ENCODE peak calls at places on chromosomes 5 and 9, in six cellular contexts. Y is HCT116; B is uterus; V is activated CD8-positive, alpha-beta T cell treated with anti-CD3 and anti-CD28 coated beads for 36 hours; D is AG09309; Z is upper lobe of right lung. X is an unnamed sample.

GRCh38 chr9:93068956-93069355 is 10.5 kb downstream of the SUSD3 start:
- DNase-seq in Z (no peak), Y (no peak), V (no peak), D (no peak), B (no peak), X (no peak)

GRCh38 chr5:53397845-53398244 is 82.6 kb upstream of the FST start:
- DNase-seq in B (no peak), Y (peak; percentile 18), V (no peak), Z (no peak), D (peak; percentile 38), X (no peak)

GRCh38 chr5:41925555-41925946 is 470 bp downstream of the FBXO4 start:
- DNase-seq in V (peak; percentile 40), Z (no peak), B (peak; percentile 39), D (no peak), Y (no peak), X (peak; percentile 14)

GRCh38 chr9:14993061-14993800 is 83.0 kb upstream of the FREM1 start:
- DNase-seq in V (peak; percentile 30), Z (peak; percentile 91), D (peak; percentile 2), B (peak; percentile 89), Y (no peak), X (peak; percentile 73)

GRCh38 chr5:132479073-132479811 is 11.3 kb downstream of the IRF1 start:
- DNase-seq in B (no peak), Z (no peak), D (no peak), V (peak; percentile 9), Y (no peak), X (no peak)

GRCh38 chr5:142584843-142585242 is 101.0 kb downstream of the FGF1 start:
- DNase-seq in Y (no peak), B (no peak), V (no peak), D (no peak), Z (no peak), X (no peak)

GRCh38 chr5:61702784-61703183 is 370.7 kb downstream of the ZSWIM6 start:
- DNase-seq in Y (no peak), Z (no peak), V (no peak), D (no peak), B (no peak), X (no peak)

GRCh38 chr5:63306909-63307308 is 655.3 kb downstream of the HTR1A start:
- DNase-seq in D (no peak), B (no peak), V (no peak), Y (no peak), Z (no peak), X (no peak)

GRCh38 chr5:94223231-94223630 is 395.2 kb downstream of the KIAA0825 start:
- DNase-seq in B (no peak), D (no peak), Z (no peak), Y (no peak), V (no peak), X (no peak)

GRCh38 chr5:14144586-14145355 is 1.6 kb downstream of the TRIO start:
- DNase-seq in V (peak; percentile 48), Z (peak; percentile 87), B (peak; percentile 55), D (no peak), Y (peak; percentile 52), X (peak; percentile 35)

GRCh38 chr9:26548766-26549290 is 343.8 kb downstream of the CAAP1 start:
- DNase-seq in D (no peak), B (no peak), Y (no peak), Z (no peak), V (no peak), X (no peak)

GRCh38 chr9:133375116-133375723 is 640 bp downstream of the SURF4 start:
- DNase-seq in B (no peak), D (no peak), Y (no peak), V (peak; percentile 32), Z (no peak), X (no peak)

GRCh38 chr9:130931508-130932150 is 7.4 kb downstream of the FIBCD1 start:
- DNase-seq in Z (no peak), Y (no peak), D (no peak), V (no peak), B (no peak), X (no peak)

GRCh38 chr5:147168578-147169327 is 66.1 kb upstream of the STK32A start:
- DNase-seq in Y (no peak), B (no peak), V (no peak), D (no peak), Z (no peak), X (no peak)

GRCh38 chr9:109653470-109653869 is 126.5 kb upstream of the PALM2AKAP2 start:
- DNase-seq in V (no peak), Y (no peak), D (no peak), Z (no peak), B (no peak), X (no peak)

GRCh38 chr5:142422426-142422825 is 97.6 kb upstream of the SPRY4 start:
- DNase-seq in Y (no peak), B (no peak), D (peak; percentile 42), Z (no peak), V (no peak), X (no peak)

GRCh38 chr5:151034422-151035379 is 14.3 kb downstream of the GPX3 start:
- DNase-seq in Y (no peak), B (no peak), V (no peak), D (no peak), Z (no peak), X (no peak)

GRCh38 chr5:116947691-116948528 is 373.3 kb upstream of the SEMA6A start:
- DNase-seq in V (peak; percentile 74), Y (peak; percentile 80), D (no peak), B (no peak), Z (peak; percentile 75), X (peak; percentile 35)

GRCh38 chr5:112002368-112002767 is 245.4 kb upstream of the NREP start:
- DNase-seq in Z (no peak), D (no peak), B (no peak), Y (no peak), V (no peak), X (no peak)

GRCh38 chr5:137753986-137754235 is 252 bp downstream of the HNRNPA0 start:
- DNase-seq in D (no peak), Y (no peak), V (no peak), B (no peak), Z (no peak), X (no peak)

GRCh38 chr9:534886-535285 is 306.6 kb upstream of the DMRT1 start:
- DNase-seq in Z (no peak), D (no peak), B (no peak), V (no peak), Y (no peak), X (no peak)

GRCh38 chr9:99181621-99182020 is 40.1 kb downstream of the ALG2 start:
- DNase-seq in V (peak; percentile 74), D (no peak), Y (no peak), Z (no peak), B (no peak), X (no peak)

GRCh38 chr5:137498301-137498735 is 808 bp downstream of the SPOCK1 start:
- DNase-seq in B (peak; percentile 24), Z (peak; percentile 63), D (no peak), V (no peak), Y (no peak), X (peak; percentile 22)

DNA sequence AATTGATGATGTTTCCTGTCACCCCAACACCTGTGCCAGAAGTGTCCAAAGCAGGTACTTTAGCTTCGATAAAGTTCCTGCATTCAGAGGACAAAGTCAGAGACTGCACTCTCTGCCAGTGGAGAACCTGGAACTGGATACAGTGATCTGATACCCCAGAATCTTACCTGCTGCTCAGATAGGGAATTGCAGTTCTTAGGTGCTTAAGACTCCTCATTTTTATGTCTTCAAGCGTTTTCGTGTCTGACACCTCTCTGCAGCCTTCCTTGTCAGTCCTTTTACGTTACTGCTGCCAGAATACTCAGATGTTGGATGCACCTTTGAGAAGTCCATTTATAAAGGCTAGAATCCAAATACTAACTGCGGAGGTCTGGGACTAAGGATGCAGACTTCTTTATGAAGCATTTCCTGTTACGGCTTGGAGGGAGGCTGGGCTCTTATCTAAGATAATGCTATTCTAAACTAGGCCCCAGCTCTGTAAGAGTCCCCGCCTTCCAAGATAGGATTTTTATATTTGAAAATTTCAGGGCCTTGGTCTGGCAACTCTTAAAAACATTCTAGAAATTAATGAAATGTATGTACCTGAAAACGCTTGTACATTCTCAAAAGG is 1.9 kb downstream of the ISOC1 start:
- DNase-seq in B (no peak), Y (no peak), Z (no peak), V (no peak), D (no peak), X (no peak)
- TF ChIP-seq CTCF in B (peak; percentile 17), Y (no peak), Z (no peak), V (no peak), D (no peak), X (peak; percentile 27)

GRCh38 chr9:68683433-68683832 is 21.6 kb upstream of the PIP5K1B start:
- DNase-seq in Z (no peak), B (no peak), V (no peak), Y (no peak), D (no peak), X (no peak)

GRCh38 chr9:68685213-68685612 is 19.8 kb upstream of the PIP5K1B start:
- DNase-seq in B (no peak), Y (no peak), Z (no peak), V (no peak), D (no peak), X (no peak)

GRCh38 chr9:68690088-68690487 is 15.0 kb upstream of the PIP5K1B start:
- DNase-seq in D (no peak), Y (no peak), Z (peak; percentile 68), B (peak; percentile 38), V (no peak), X (no peak)

GRCh38 chr9:68685770-68686169 is 19.3 kb upstream of the PIP5K1B start:
- DNase-seq in V (peak; percentile 47), Z (no peak), D (no peak), Y (peak; percentile 37), B (no peak), X (no peak)
- TF ChIP-seq CTCF in V (peak; percentile 52), Z (peak; percentile 42), D (peak; percentile 23), Y (peak; percentile 53), B (no peak), X (peak; percentile 39)

DNA sequence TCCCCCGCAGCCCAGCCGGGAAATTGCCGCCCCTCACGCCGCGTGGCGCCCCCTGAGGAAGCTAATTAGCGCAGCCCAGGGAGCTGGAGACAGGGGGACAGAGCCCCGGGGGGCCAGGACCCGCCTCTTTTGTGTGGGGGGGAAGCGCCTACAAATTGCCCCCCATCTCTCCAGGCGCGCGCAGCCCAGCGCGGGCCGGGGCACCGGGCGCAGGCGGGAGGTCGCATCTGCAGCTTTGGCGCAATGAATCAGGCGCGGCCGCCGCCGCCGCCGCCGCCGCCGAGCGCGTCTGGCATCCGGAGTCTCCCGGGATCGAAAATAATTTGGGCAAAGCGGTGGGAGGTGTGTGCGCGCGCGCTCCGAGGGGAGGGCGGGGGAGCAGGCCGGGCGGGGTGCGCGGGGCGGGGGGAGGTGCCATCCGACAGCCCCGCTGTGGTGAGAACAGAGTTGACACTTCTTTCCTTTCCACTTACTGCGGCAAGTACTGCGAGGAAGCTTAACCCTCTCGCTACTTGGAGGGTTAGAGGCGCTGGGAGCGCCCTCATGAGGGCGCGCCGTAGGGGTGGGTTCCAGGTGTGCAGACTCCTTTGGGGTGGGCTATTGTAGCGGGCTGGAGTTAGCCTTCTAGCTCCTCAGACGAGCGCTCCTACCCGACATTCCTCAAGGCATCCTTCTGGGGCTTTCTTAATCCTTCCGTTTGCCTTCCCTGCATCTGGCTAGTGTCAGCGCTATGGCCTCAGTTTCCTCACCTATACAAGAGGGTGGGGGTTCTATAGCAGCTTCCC is 63.1 kb downstream of the CXXC5 start:
- DNase-seq in V (peak; percentile 79), Y (no peak), D (no peak), B (peak; percentile 54), Z (no peak), X (peak; percentile 56)
- TF ChIP-seq CTCF in V (peak; percentile 57), Y (peak; percentile 27), D (peak; percentile 36), B (no peak), Z (no peak), X (peak; percentile 16)

DNA sequence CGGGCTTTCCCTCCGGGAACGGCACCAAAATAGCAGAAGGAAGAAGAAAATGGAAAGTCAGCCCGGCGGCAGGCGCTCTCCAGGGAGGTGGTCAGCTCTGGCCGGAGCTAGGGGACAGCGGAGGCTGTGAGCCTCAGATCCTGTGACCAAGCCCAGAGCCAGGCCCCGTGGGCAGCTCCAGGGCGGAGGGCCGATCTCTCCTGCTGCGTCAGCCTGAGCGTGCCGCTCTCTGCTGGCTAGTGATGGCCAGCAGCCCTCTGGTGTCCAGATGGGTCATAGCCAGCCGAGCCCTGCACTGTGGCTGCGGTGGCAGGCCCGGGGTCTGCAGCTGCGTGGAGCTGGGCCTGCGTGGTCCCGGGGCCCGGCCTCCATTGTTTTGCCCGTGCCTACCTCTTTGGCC is 16.9 kb upstream of the NRARP start:
- DNase-seq in D (no peak), B (peak; percentile 31), Z (no peak), Y (no peak), V (no peak), X (no peak)
- TF ChIP-seq CTCF in D (peak; percentile 70), B (peak; percentile 10), Z (peak; percentile 41), Y (no peak), V (no peak), X (no peak)